ENCODE peak calls at places on chromosomes 6 and 20, in ten cellular contexts. A, O, R, Q, K, N, P, L, H and B are unnamed samples.

GRCh38 chr20:4476903-4477302 is 244.8 kb upstream of the PRND start:
- DNase-seq in R (no peak), Q (no peak), N (no peak), A (peak), K (no peak), O (no peak), P (no peak), H (no peak), L (no peak), B (no peak)

GRCh38 chr20:8095648-8096572 is 36.2 kb upstream of the PLCB1 start:
- DNase-seq in H (no peak), Q (peak), L (peak), P (no peak), K (no peak), N (no peak), O (no peak), R (no peak), A (peak), B (no peak)

GRCh38 chr20:41249371-41249770 is 68.2 kb downstream of the ZHX3 start:
- DNase-seq in A (peak), O (peak), Q (peak), N (peak), R (peak), L (peak), P (no peak), K (no peak), H (no peak), B (no peak)

GRCh38 chr6:1554881-1555569 is 54.7 kb upstream of the FOXC1 start:
- DNase-seq in K (peak), H (peak), P (no peak), N (no peak), A (peak), R (no peak), L (peak), Q (peak), O (peak), B (peak)

GRCh38 chr6:46490425-46491200 is 636 bp downstream of the RCAN2 start:
- DNase-seq in H (no peak), R (peak), A (peak), P (peak), O (peak), K (no peak), N (peak), Q (no peak), L (no peak), B (no peak)

GRCh38 chr20:19750907-19751636 is 7.0 kb upstream of the RIN2 start:
- DNase-seq in K (no peak), H (no peak), P (no peak), N (no peak), R (no peak), O (no peak), A (no peak), L (no peak), Q (peak), B (no peak)

GRCh38 chr20:44070139-44070900 is 116.7 kb downstream of the JPH2 start:
- DNase-seq in P (no peak), K (no peak), A (no peak), N (no peak), O (no peak), L (no peak), R (no peak), Q (no peak), H (no peak), B (peak)

GRCh38 chr6:54093306-54093705 is 17.9 kb upstream of the MLIP start:
- DNase-seq in H (no peak), K (no peak), O (no peak), P (no peak), N (no peak), Q (no peak), R (no peak), A (no peak), L (no peak), B (no peak)

GRCh38 chr6:37501632-37502466 is 2.2 kb upstream of the CCDC167 start:
- DNase-seq in A (no peak), Q (no peak), N (no peak), R (no peak), O (no peak), P (peak), H (no peak), L (no peak), K (no peak), B (peak)

GRCh38 chr6:159679091-159680077 is 13.7 kb downstream of the SOD2 start:
- DNase-seq in N (no peak), K (no peak), R (no peak), A (peak), L (no peak), P (no peak), O (no peak), H (no peak), Q (peak), B (peak)

GRCh38 chr6:114534813-114535212 is 192.0 kb upstream of the HS3ST5 start:
- DNase-seq in A (no peak), Q (no peak), R (no peak), K (no peak), O (no peak), H (no peak), L (no peak), N (no peak), P (no peak), B (no peak)

GRCh38 chr20:47951521-47951951 is 166.3 kb upstream of the SULF2 start:
- DNase-seq in R (no peak), Q (no peak), L (peak), O (no peak), H (no peak), P (no peak), A (no peak), N (no peak), K (no peak), B (no peak)

GRCh38 chr6:153012856-153013255 is 10.3 kb upstream of the MTRF1L start:
- DNase-seq in R (no peak), A (no peak), Q (no peak), L (no peak), P (no peak), K (no peak), H (no peak), O (no peak), N (no peak), B (no peak)

GRCh38 chr6:154632121-154632520 is 101.1 kb upstream of the SCAF8 start:
- DNase-seq in N (no peak), A (no peak), K (no peak), R (no peak), H (no peak), O (no peak), L (peak), Q (peak), P (no peak), B (no peak)

GRCh38 chr6:165662041-165662491 is 975 bp downstream of the PDE10A start:
- DNase-seq in H (no peak), A (peak), K (no peak), Q (peak), L (peak), R (peak), P (no peak), N (peak), O (no peak), B (no peak)

GRCh38 chr6:9401936-9402335 is 966.6 kb upstream of the SLC35B3 start:
- DNase-seq in R (no peak), K (no peak), O (no peak), Q (peak), P (no peak), A (peak), N (no peak), L (no peak), H (no peak), B (no peak)

GRCh38 chr6:28816909-28817807 is 106.6 kb downstream of the TRIM27 start:
- DNase-seq in A (peak), L (peak), N (peak), K (no peak), P (no peak), R (no peak), O (no peak), H (no peak), Q (peak), B (peak)

GRCh38 chr6:148064406-148065134 is 278.1 kb upstream of the SASH1 start:
- DNase-seq in H (no peak), Q (peak), R (no peak), O (no peak), N (peak), P (no peak), L (peak), A (no peak), K (no peak), B (no peak)

GRCh38 chr6:33858053-33858475 is 54.3 kb upstream of the MLN start:
- DNase-seq in R (no peak), K (no peak), O (no peak), N (no peak), H (no peak), P (no peak), Q (no peak), L (no peak), A (no peak), B (no peak)

GRCh38 chr6:143961868-143962643 is 46.0 kb downstream of the PLAGL1 start:
- DNase-seq in L (no peak), N (no peak), Q (no peak), O (no peak), P (no peak), K (no peak), A (no peak), H (no peak), R (no peak), B (no peak)

GRCh38 chr6:143959865-143960264 is 48.2 kb downstream of the PLAGL1 start:
- DNase-seq in P (no peak), H (no peak), R (no peak), N (no peak), K (no peak), Q (no peak), L (no peak), A (no peak), O (no peak), B (no peak)

GRCh38 chr6:143964667-143965066 is 43.4 kb downstream of the PLAGL1 start:
- DNase-seq in Q (no peak), A (peak), N (no peak), P (no peak), K (no peak), L (peak), R (no peak), O (no peak), H (no peak), B (no peak)

GRCh38 chr6:143963158-143963919 is 44.7 kb downstream of the PLAGL1 start:
- DNase-seq in N (no peak), R (no peak), K (no peak), Q (no peak), H (no peak), P (no peak), L (no peak), O (no peak), A (no peak), B (no peak)

GRCh38 chr6:143962644-143962929 is 45.5 kb downstream of the PLAGL1 start:
- DNase-seq in P (no peak), A (peak), R (no peak), Q (peak), N (no peak), K (no peak), O (no peak), L (peak), H (no peak), B (no peak)
- TF ChIP-seq CTCF in P (no peak), A (peak), R (peak), Q (peak), N (peak), K (no peak), O (no peak), L (peak), H (no peak), B (no peak)

DNA sequence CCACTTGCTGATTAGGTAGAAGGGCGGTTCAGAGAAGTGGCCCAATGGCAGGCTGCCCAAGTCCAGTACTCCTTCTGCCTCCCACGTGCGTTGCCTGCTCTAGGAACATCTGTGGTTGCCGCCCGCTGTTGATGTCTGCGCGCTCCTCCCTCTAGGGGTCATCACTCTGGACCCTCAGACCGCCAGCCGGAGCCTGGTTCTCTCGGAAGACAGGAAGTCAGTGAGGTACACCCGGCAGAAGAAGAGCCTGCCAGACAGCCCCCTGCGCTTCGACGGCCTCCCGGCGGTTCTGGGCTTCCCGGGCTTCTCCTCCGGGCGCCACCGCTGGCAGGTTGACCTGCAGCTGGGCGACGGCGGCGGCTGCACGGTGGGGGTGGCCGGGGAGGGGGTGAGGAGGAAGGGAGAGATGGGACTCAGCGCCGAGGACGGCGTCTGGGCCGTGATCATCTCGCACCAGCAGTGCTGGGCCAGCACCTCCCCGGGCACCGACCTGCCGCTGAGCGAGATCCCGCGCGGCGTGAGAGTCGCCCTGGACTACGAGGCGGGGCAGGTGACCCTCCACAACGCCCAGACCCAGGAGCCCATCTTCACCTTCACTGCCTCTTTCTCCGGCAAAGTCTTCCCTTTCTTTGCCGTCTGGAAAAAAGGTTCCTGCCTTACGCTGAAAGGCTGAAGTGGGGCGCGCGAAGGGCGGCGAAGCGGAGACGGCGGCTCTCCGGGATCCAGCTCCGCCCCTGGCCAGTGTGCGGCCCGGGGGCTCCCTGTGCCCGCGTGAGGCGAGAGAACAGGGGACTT is 8.5 kb downstream of the TRIM15 start:
- DNase-seq in H (no peak), A (peak), O (no peak), R (peak), P (peak), Q (peak), N (peak), K (no peak), L (no peak), B (peak)
- TF ChIP-seq CTCF in H (no peak), A (no peak), O (no peak), R (peak), P (no peak), Q (no peak), N (no peak), K (no peak), L (no peak), B (no peak)

DNA sequence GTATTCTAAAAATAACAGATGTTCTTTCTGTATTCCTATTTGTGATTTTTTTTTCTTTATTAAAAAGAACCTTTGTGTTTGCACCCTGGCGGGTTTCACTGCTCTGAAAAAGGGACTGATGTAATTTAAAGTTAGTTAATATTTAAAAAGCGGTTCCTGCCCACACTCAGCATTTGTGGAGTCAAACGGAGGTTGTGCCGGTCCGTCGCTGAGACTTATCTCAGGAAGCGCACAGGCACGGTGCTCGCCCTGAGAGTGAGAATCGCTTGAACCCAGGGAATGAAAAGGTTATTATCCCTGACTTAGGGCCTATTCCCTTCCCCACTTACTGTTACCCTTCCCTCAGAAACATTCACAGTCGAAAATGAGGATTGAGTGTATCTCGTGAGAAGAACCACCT is 366.7 kb downstream of the THBS2 start:
- DNase-seq in P (no peak), N (no peak), H (no peak), L (no peak), K (no peak), O (no peak), R (no peak), A (no peak), Q (no peak), B (no peak)
- TF ChIP-seq CTCF in P (no peak), N (no peak), H (no peak), L (no peak), K (no peak), O (no peak), R (no peak), A (no peak), Q (no peak), B (no peak)

DNA sequence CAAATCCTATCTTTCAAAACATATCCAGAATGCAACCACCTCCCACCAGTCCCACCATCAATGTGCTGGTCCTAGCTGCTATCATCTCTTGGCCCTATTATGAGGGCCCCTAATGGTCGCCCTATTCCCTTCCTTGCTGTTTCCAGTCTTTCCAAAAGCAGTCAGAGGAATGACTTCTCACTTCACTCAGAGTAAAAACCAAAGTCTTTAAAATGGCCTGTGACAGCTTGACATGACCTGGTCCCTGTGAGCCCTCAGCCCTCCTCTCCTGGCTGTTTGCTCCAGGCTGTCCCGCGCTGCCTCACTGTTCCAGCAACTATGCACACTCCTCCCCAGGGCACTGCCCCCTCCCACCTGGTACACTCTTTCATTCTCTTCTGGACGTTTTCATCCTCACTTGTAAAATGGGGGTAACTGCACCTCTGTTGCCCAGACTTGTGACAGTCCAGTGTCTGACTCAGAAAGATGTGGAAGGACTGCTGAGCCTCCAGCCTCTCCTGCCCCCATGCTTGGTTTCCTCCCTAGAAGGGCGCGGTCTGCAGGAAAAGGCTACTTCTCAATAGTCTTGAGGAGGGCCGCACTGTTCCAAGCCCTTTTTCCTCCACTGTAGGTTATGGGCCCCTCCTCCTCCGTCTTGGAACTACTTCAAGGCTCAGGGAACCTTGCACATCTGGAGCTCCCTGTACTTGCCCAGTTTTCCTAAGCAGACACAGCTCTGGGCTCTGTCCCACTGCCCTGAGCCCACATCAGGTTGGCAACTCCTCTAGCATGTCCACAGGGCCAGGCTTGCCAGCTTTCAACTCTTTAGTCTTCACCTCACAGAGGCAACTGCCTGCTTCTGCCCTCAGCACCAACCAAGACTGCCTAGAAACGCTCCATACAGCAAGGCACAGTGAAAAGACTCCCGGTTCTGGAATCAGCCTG is 64.7 kb downstream of the MYH7B start:
- DNase-seq in K (no peak), A (peak), H (no peak), P (no peak), R (no peak), N (no peak), O (no peak), Q (no peak), L (peak), B (no peak)
- TF ChIP-seq CTCF in K (no peak), A (no peak), H (no peak), P (no peak), R (no peak), N (no peak), O (no peak), Q (no peak), L (no peak), B (no peak)